ENCODE peak calls at places on chromosomes 6 and 20, in seven cellular contexts. One of them, this sample, is unnamed.

GRCh38 chr6:100565439-100566104 is 100.9 kb upstream of the SIM1 start:
- DNase-seq in stimulated activated CD8-positive, alpha-beta memory T cell treated with anti-CD3 and anti-CD28 coated beads, Interleukin-7, amount 100 ng/mL, for 1 hour: no peak
- DNase-seq in thoracic aorta: no peak
- DNase-seq in anterior cingulate cortex: no peak
- DNase-seq in effector CD4-positive, alpha-beta T cell: no peak
- DNase-seq in H4: no peak
- DNase-seq in smooth muscle cell of the brain vasculature: no peak
- DNase-seq in this sample: no peak

GRCh38 chr6:138654715-138655634 is 118.6 kb upstream of the CCDC28A start:
- DNase-seq in stimulated activated CD8-positive, alpha-beta memory T cell treated with anti-CD3 and anti-CD28 coated beads, Interleukin-7, amount 100 ng/mL, for 1 hour: no peak
- DNase-seq in thoracic aorta: no peak
- DNase-seq in anterior cingulate cortex: no peak
- DNase-seq in effector CD4-positive, alpha-beta T cell: no peak
- DNase-seq in H4: no peak
- DNase-seq in smooth muscle cell of the brain vasculature: no peak
- DNase-seq in this sample: peak; percentile 73

GRCh38 chr6:150068786-150069648 is at the start of gene ULBP3:
- DNase-seq in stimulated activated CD8-positive, alpha-beta memory T cell treated with anti-CD3 and anti-CD28 coated beads, Interleukin-7, amount 100 ng/mL, for 1 hour: peak; percentile 32
- DNase-seq in thoracic aorta: peak; percentile 79
- DNase-seq in anterior cingulate cortex: peak; percentile 31
- DNase-seq in effector CD4-positive, alpha-beta T cell: peak; percentile 41
- DNase-seq in H4: peak; percentile 88
- DNase-seq in smooth muscle cell of the brain vasculature: peak; percentile 41
- DNase-seq in this sample: peak; percentile 93

GRCh38 chr6:21079468-21080048 is 514.0 kb upstream of the SOX4 start:
- DNase-seq in stimulated activated CD8-positive, alpha-beta memory T cell treated with anti-CD3 and anti-CD28 coated beads, Interleukin-7, amount 100 ng/mL, for 1 hour: no peak
- DNase-seq in thoracic aorta: no peak
- DNase-seq in anterior cingulate cortex: no peak
- DNase-seq in effector CD4-positive, alpha-beta T cell: no peak
- DNase-seq in H4: no peak
- DNase-seq in smooth muscle cell of the brain vasculature: no peak
- DNase-seq in this sample: no peak

GRCh38 chr6:156438519-156438918 is 338.7 kb upstream of the ARID1B start:
- DNase-seq in stimulated activated CD8-positive, alpha-beta memory T cell treated with anti-CD3 and anti-CD28 coated beads, Interleukin-7, amount 100 ng/mL, for 1 hour: no peak
- DNase-seq in thoracic aorta: no peak
- DNase-seq in anterior cingulate cortex: no peak
- DNase-seq in effector CD4-positive, alpha-beta T cell: no peak
- DNase-seq in H4: no peak
- DNase-seq in smooth muscle cell of the brain vasculature: no peak
- DNase-seq in this sample: no peak

GRCh38 chr20:41365785-41366545 is 653 bp downstream of the EMILIN3 start:
- DNase-seq in stimulated activated CD8-positive, alpha-beta memory T cell treated with anti-CD3 and anti-CD28 coated beads, Interleukin-7, amount 100 ng/mL, for 1 hour: no peak
- DNase-seq in thoracic aorta: no peak
- DNase-seq in anterior cingulate cortex: no peak
- DNase-seq in effector CD4-positive, alpha-beta T cell: no peak
- DNase-seq in H4: no peak
- DNase-seq in smooth muscle cell of the brain vasculature: no peak
- DNase-seq in this sample: no peak

GRCh38 chr6:39980839-39981580 is 46.7 kb upstream of the MOCS1 start:
- DNase-seq in stimulated activated CD8-positive, alpha-beta memory T cell treated with anti-CD3 and anti-CD28 coated beads, Interleukin-7, amount 100 ng/mL, for 1 hour: no peak
- DNase-seq in thoracic aorta: no peak
- DNase-seq in anterior cingulate cortex: no peak
- DNase-seq in effector CD4-positive, alpha-beta T cell: no peak
- DNase-seq in H4: peak; percentile 67
- DNase-seq in smooth muscle cell of the brain vasculature: no peak
- DNase-seq in this sample: peak; percentile 23

GRCh38 chr6:160269771-160270170 is 11.2 kb upstream of the SLC22A2 start:
- DNase-seq in stimulated activated CD8-positive, alpha-beta memory T cell treated with anti-CD3 and anti-CD28 coated beads, Interleukin-7, amount 100 ng/mL, for 1 hour: no peak
- DNase-seq in thoracic aorta: no peak
- DNase-seq in anterior cingulate cortex: no peak
- DNase-seq in effector CD4-positive, alpha-beta T cell: no peak
- DNase-seq in H4: no peak
- DNase-seq in smooth muscle cell of the brain vasculature: no peak
- DNase-seq in this sample: no peak

GRCh38 chr6:145468534-145468933 is 266.8 kb downstream of the EPM2A start:
- DNase-seq in stimulated activated CD8-positive, alpha-beta memory T cell treated with anti-CD3 and anti-CD28 coated beads, Interleukin-7, amount 100 ng/mL, for 1 hour: no peak
- DNase-seq in thoracic aorta: no peak
- DNase-seq in anterior cingulate cortex: no peak
- DNase-seq in effector CD4-positive, alpha-beta T cell: no peak
- DNase-seq in H4: no peak
- DNase-seq in smooth muscle cell of the brain vasculature: no peak
- DNase-seq in this sample: no peak

GRCh38 chr20:37821691-37822655 is 81.0 kb upstream of the VSTM2L start:
- DNase-seq in stimulated activated CD8-positive, alpha-beta memory T cell treated with anti-CD3 and anti-CD28 coated beads, Interleukin-7, amount 100 ng/mL, for 1 hour: no peak
- DNase-seq in thoracic aorta: no peak
- DNase-seq in anterior cingulate cortex: no peak
- DNase-seq in effector CD4-positive, alpha-beta T cell: no peak
- DNase-seq in H4: peak; percentile 36
- DNase-seq in smooth muscle cell of the brain vasculature: peak; percentile 43
- DNase-seq in this sample: peak; percentile 20

GRCh38 chr6:5175635-5176034 is 85.1 kb downstream of the LYRM4 start:
- DNase-seq in stimulated activated CD8-positive, alpha-beta memory T cell treated with anti-CD3 and anti-CD28 coated beads, Interleukin-7, amount 100 ng/mL, for 1 hour: no peak
- DNase-seq in thoracic aorta: no peak
- DNase-seq in anterior cingulate cortex: no peak
- DNase-seq in effector CD4-positive, alpha-beta T cell: no peak
- DNase-seq in H4: no peak
- DNase-seq in smooth muscle cell of the brain vasculature: no peak
- DNase-seq in this sample: no peak